ENCODE peak calls at places on chromosomes 11 and 22, in four cellular contexts. U, K, W and P are unnamed samples. For H3K4me1, the result is how much of the 10 kb centered on the place peaks cover.

GRCh38 chr11:125457814-125458343 is 38.2 kb downstream of the FEZ1 start:
- DNase-seq in U (peak), K (no peak), W (peak), P (no peak)

GRCh38 chr11:121358775-121359174 is 66.2 kb downstream of the SC5D start:
- DNase-seq in U (no peak), K (no peak), W (no peak), P (no peak)

GRCh38 chr11:72592698-72593097 is 81.5 kb downstream of the PDE2A start:
- DNase-seq in U (no peak), K (no peak), W (no peak), P (peak)

GRCh38 chr22:36331912-36332622 is 55.7 kb downstream of the MYH9 start:
- DNase-seq in U (peak), K (peak), W (peak), P (no peak)

GRCh38 chr11:83438438-83438837 is 152.3 kb upstream of the CCDC90B start:
- DNase-seq in U (no peak), K (no peak), W (no peak), P (no peak)

GRCh38 chr11:23310276-23310675 is 450.0 kb upstream of the CCDC179 start:
- DNase-seq in U (peak), K (no peak), W (no peak), P (no peak)

GRCh38 chr11:18192988-18193387 is 20.4 kb downstream of the MRGPRX4 start:
- DNase-seq in U (no peak), K (no peak), W (no peak), P (no peak)

GRCh38 chr11:133951484-133952198 is 5.1 kb downstream of the IGSF9B start:
- DNase-seq in U (peak), K (peak), W (no peak), P (no peak)

GRCh38 chr11:16604784-16605439 is 133.5 kb upstream of the C11orf58 start:
- DNase-seq in U (peak), K (peak), W (peak), P (peak)

GRCh38 chr22:49527611-49528419 is 299.9 kb downstream of the BRD1 start:
- DNase-seq in U (no peak), K (no peak), W (no peak), P (no peak)

GRCh38 chr11:1832181-1832988 is 2.4 kb upstream of the SYT8 start:
- DNase-seq in U (no peak), K (peak), W (peak), P (peak)

GRCh38 chr11:96306933-96307747 is 35.9 kb downstream of the MAML2 start:
- DNase-seq in U (peak), K (peak), W (peak), P (no peak)

GRCh38 chr22:23216331-23217170 is 36.2 kb downstream of the BCR start:
- DNase-seq in U (no peak), K (peak), W (no peak), P (no peak)

GRCh38 chr11:85238907-85239306 is 388.2 kb downstream of the DLG2 start:
- DNase-seq in U (no peak), K (no peak), W (no peak), P (no peak)

GRCh38 chr11:12765428-12765827 is 91.2 kb downstream of the TEAD1 start:
- DNase-seq in U (peak), K (peak), W (peak), P (no peak)

GRCh38 chr11:4643682-4644081 is at the start of gene OR51E1:
- DNase-seq in U (no peak), K (no peak), W (no peak), P (no peak)

GRCh38 chr11:86099727-86100320 is 30.9 kb upstream of the PICALM start:
- DNase-seq in U (peak), K (no peak), W (no peak), P (peak)

DNA sequence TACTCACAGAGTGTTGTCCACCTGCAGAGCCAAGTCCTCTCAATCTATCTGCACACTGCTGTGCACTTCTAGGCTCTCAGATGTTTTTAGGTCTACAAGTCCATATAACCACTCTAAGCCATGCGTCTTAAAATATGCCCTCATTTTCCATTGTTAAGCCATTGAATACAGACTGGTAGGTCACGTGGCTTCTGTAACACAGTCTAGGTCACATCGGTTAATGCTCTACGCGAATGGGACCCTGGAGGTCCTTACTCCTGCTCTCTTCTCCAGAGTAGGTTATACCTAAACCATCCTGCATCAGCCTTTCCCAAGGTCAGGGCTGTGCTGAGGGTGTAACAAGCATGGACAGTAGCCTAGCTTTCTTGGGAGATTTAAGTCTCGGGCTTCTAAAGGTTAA is 819 bp downstream of the JAML start:
- DNase-seq in U (no peak), K (no peak), W (no peak), P (no peak)
- H3K4me3 ChIP-seq in U (no peak), K (no peak), W (no peak), P (peak)

DNA sequence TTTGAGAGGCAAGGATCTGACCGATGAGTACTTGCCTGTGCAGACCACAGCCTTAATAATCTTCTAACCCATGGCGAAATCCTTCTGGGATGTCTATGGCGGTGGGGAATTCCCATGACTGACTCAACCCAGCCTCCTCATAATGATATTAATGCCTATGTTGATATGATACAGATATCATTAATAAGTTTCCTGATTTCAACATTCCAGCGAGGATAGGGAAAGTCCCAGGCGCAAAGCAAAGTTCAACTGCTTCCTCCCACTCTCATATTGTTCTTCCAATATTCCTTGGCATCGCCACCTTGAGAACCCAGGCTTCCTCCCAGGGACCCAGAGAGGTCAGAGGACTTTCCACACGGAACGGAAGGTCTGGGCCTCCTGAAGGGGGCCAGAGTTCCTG is 110.3 kb upstream of the TMEM45B start:
- DNase-seq in U (no peak), K (no peak), W (no peak), P (peak)
- H3K4me1 ChIP-seq in U (under half), K (under half), W (under half), P (under half)

GRCh38 chr11:115217726-115218311 is 286.4 kb downstream of the CADM1 start:
- DNase-seq in U (no peak), K (no peak), W (no peak), P (no peak)
- TF ChIP-seq POLR2A in U (no peak), K (no peak), W (no peak), P (no peak)

DNA sequence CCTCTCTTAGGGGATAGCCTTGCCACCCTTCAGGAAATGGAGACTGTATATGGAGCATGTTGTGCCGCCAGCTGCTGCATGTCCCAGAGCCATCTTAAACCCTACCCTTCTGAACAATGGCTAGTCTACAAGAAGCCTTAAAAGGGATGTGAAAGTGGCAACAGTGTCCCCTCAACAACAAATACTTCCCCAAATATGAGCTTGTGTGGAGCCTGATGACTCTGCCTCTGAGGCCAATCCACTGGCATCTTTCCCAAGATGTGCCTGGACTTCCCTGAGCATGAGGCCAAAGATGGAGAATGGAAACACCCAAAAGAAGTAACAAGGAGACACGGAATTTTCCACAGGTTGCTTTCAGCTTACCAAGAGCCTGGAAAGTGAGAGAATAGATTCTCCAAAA is 595 bp upstream of the MS4A7 start:
- DNase-seq in U (no peak), K (no peak), W (peak), P (peak)
- H3K4me3 ChIP-seq in U (no peak), K (no peak), W (no peak), P (no peak)